ENCODE peak calls at places on chromosomes 12 and 14, in eight cellular contexts. One of them, this sample, is unnamed.
A peak's percentile ranks its signal among the peaks of the same experiment; 100 is the strongest.

GRCh38 chr14:51056431-51056830 is 38.5 kb downstream of the TRIM9 start:
- DNase-seq in right atrium auricular region: no peak
- DNase-seq in pancreas: no peak
- DNase-seq in bronchial epithelial cell: no peak
- DNase-seq in CD8-positive, alpha-beta memory T cell: no peak
- DNase-seq in fibroblast of mammary gland: no peak
- DNase-seq in left ventricle myocardium inferior: no peak
- DNase-seq in upper lobe of left lung: no peak
- DNase-seq in this sample: no peak

GRCh38 chr12:8996682-8997405 is 7.5 kb downstream of the KLRG1 start:
- DNase-seq in right atrium auricular region: no peak
- DNase-seq in pancreas: no peak
- DNase-seq in bronchial epithelial cell: peak; percentile 61
- DNase-seq in CD8-positive, alpha-beta memory T cell: no peak
- DNase-seq in fibroblast of mammary gland: peak; percentile 41
- DNase-seq in left ventricle myocardium inferior: no peak
- DNase-seq in upper lobe of left lung: no peak
- DNase-seq in this sample: no peak

GRCh38 chr12:25276199-25276937 is 25.6 kb upstream of the KRAS start:
- DNase-seq in right atrium auricular region: no peak
- DNase-seq in pancreas: peak; percentile 59
- DNase-seq in bronchial epithelial cell: peak; percentile 95
- DNase-seq in CD8-positive, alpha-beta memory T cell: no peak
- DNase-seq in fibroblast of mammary gland: peak; percentile 95
- DNase-seq in left ventricle myocardium inferior: no peak
- DNase-seq in upper lobe of left lung: peak; percentile 41
- DNase-seq in this sample: no peak

GRCh38 chr12:89183985-89184435 is 168.3 kb downstream of the DUSP6 start:
- DNase-seq in right atrium auricular region: peak; percentile 84
- DNase-seq in pancreas: no peak
- DNase-seq in bronchial epithelial cell: peak; percentile 87
- DNase-seq in CD8-positive, alpha-beta memory T cell: no peak
- DNase-seq in fibroblast of mammary gland: peak; percentile 97
- DNase-seq in left ventricle myocardium inferior: peak; percentile 41
- DNase-seq in upper lobe of left lung: peak; percentile 55
- DNase-seq in this sample: peak; percentile 91

GRCh38 chr12:51867796-51868428 is 19.4 kb upstream of the FIGNL2 start:
- DNase-seq in right atrium auricular region: no peak
- DNase-seq in pancreas: no peak
- DNase-seq in bronchial epithelial cell: no peak
- DNase-seq in CD8-positive, alpha-beta memory T cell: no peak
- DNase-seq in fibroblast of mammary gland: no peak
- DNase-seq in left ventricle myocardium inferior: no peak
- DNase-seq in upper lobe of left lung: no peak
- DNase-seq in this sample: no peak

GRCh38 chr14:23130875-23131274 is 11.8 kb upstream of the CEBPE start:
- DNase-seq in right atrium auricular region: no peak
- DNase-seq in pancreas: no peak
- DNase-seq in bronchial epithelial cell: no peak
- DNase-seq in CD8-positive, alpha-beta memory T cell: no peak
- DNase-seq in fibroblast of mammary gland: no peak
- DNase-seq in left ventricle myocardium inferior: no peak
- DNase-seq in upper lobe of left lung: peak; percentile 74
- DNase-seq in this sample: no peak

GRCh38 chr12:126792411-126792810 is 1474.6 kb upstream of the TMEM132C start:
- DNase-seq in right atrium auricular region: no peak
- DNase-seq in pancreas: no peak
- DNase-seq in bronchial epithelial cell: no peak
- DNase-seq in CD8-positive, alpha-beta memory T cell: no peak
- DNase-seq in fibroblast of mammary gland: no peak
- DNase-seq in left ventricle myocardium inferior: no peak
- DNase-seq in upper lobe of left lung: no peak
- DNase-seq in this sample: no peak

GRCh38 chr12:70243510-70244331 is 488 bp downstream of the CNOT2 start:
- DNase-seq in right atrium auricular region: no peak
- DNase-seq in pancreas: peak; percentile 70
- DNase-seq in bronchial epithelial cell: peak; percentile 33
- DNase-seq in CD8-positive, alpha-beta memory T cell: peak; percentile 66
- DNase-seq in fibroblast of mammary gland: peak; percentile 52
- DNase-seq in left ventricle myocardium inferior: peak; percentile 69
- DNase-seq in upper lobe of left lung: peak; percentile 75
- DNase-seq in this sample: no peak

GRCh38 chr12:97556201-97556824 is 93.7 kb downstream of the RMST start:
- DNase-seq in right atrium auricular region: no peak
- DNase-seq in pancreas: no peak
- DNase-seq in bronchial epithelial cell: peak; percentile 23
- DNase-seq in CD8-positive, alpha-beta memory T cell: no peak
- DNase-seq in fibroblast of mammary gland: peak; percentile 6
- DNase-seq in left ventricle myocardium inferior: peak; percentile 12
- DNase-seq in upper lobe of left lung: peak; percentile 73
- DNase-seq in this sample: no peak

GRCh38 chr14:104978774-104979691 is 859 bp upstream of the AHNAK2 start:
- DNase-seq in right atrium auricular region: no peak
- DNase-seq in pancreas: no peak
- DNase-seq in bronchial epithelial cell: no peak
- DNase-seq in CD8-positive, alpha-beta memory T cell: no peak
- DNase-seq in fibroblast of mammary gland: no peak
- DNase-seq in left ventricle myocardium inferior: no peak
- DNase-seq in upper lobe of left lung: no peak
- DNase-seq in this sample: no peak

GRCh38 chr14:34218866-34219265 is 243.2 kb downstream of the SPTSSA start:
- DNase-seq in right atrium auricular region: no peak
- DNase-seq in pancreas: no peak
- DNase-seq in bronchial epithelial cell: no peak
- DNase-seq in CD8-positive, alpha-beta memory T cell: no peak
- DNase-seq in fibroblast of mammary gland: no peak
- DNase-seq in left ventricle myocardium inferior: no peak
- DNase-seq in upper lobe of left lung: no peak
- DNase-seq in this sample: no peak

GRCh38 chr14:104290756-104291122 is 152.4 kb downstream of the KIF26A start:
- DNase-seq in right atrium auricular region: no peak
- DNase-seq in pancreas: peak; percentile 37
- DNase-seq in bronchial epithelial cell: no peak
- DNase-seq in CD8-positive, alpha-beta memory T cell: no peak
- DNase-seq in fibroblast of mammary gland: no peak
- DNase-seq in left ventricle myocardium inferior: peak; percentile 6
- DNase-seq in upper lobe of left lung: peak; percentile 13
- DNase-seq in this sample: no peak

GRCh38 chr12:98771811-98772752 is 127.0 kb downstream of the APAF1 start:
- DNase-seq in right atrium auricular region: no peak
- DNase-seq in pancreas: no peak
- DNase-seq in bronchial epithelial cell: no peak
- DNase-seq in CD8-positive, alpha-beta memory T cell: no peak
- DNase-seq in fibroblast of mammary gland: no peak
- DNase-seq in left ventricle myocardium inferior: no peak
- DNase-seq in upper lobe of left lung: no peak
- DNase-seq in this sample: no peak

GRCh38 chr12:126033746-126034145 is 968.5 kb downstream of the AACS start:
- DNase-seq in right atrium auricular region: no peak
- DNase-seq in pancreas: no peak
- DNase-seq in bronchial epithelial cell: no peak
- DNase-seq in CD8-positive, alpha-beta memory T cell: no peak
- DNase-seq in fibroblast of mammary gland: no peak
- DNase-seq in left ventricle myocardium inferior: no peak
- DNase-seq in upper lobe of left lung: no peak
- DNase-seq in this sample: no peak

GRCh38 chr14:100076133-100076532 is 10.9 kb downstream of the EVL start:
- DNase-seq in right atrium auricular region: no peak
- DNase-seq in pancreas: no peak
- DNase-seq in bronchial epithelial cell: peak; percentile 19
- DNase-seq in CD8-positive, alpha-beta memory T cell: no peak
- DNase-seq in fibroblast of mammary gland: peak; percentile 57
- DNase-seq in left ventricle myocardium inferior: no peak
- DNase-seq in upper lobe of left lung: peak; percentile 60
- DNase-seq in this sample: peak; percentile 77

GRCh38 chr14:79564371-79564770 is 646.9 kb downstream of the DIO2 start:
- DNase-seq in right atrium auricular region: no peak
- DNase-seq in pancreas: no peak
- DNase-seq in bronchial epithelial cell: no peak
- DNase-seq in CD8-positive, alpha-beta memory T cell: no peak
- DNase-seq in fibroblast of mammary gland: no peak
- DNase-seq in left ventricle myocardium inferior: no peak
- DNase-seq in upper lobe of left lung: no peak
- DNase-seq in this sample: no peak

GRCh38 chr14:20848316-20848954 is 42.8 kb upstream of the RNASE3 start:
- DNase-seq in right atrium auricular region: no peak
- DNase-seq in pancreas: no peak
- DNase-seq in bronchial epithelial cell: peak; percentile 86
- DNase-seq in CD8-positive, alpha-beta memory T cell: no peak
- DNase-seq in fibroblast of mammary gland: peak; percentile 72
- DNase-seq in left ventricle myocardium inferior: no peak
- DNase-seq in upper lobe of left lung: peak; percentile 47
- DNase-seq in this sample: no peak

GRCh38 chr14:90405101-90405500 is 8.3 kb downstream of the CALM1 start:
- DNase-seq in right atrium auricular region: no peak
- DNase-seq in pancreas: no peak
- DNase-seq in bronchial epithelial cell: no peak
- DNase-seq in CD8-positive, alpha-beta memory T cell: no peak
- DNase-seq in fibroblast of mammary gland: no peak
- DNase-seq in left ventricle myocardium inferior: no peak
- DNase-seq in upper lobe of left lung: no peak
- DNase-seq in this sample: no peak

GRCh38 chr14:42944284-42944683 is 1337.6 kb downstream of the LRFN5 start:
- DNase-seq in right atrium auricular region: no peak
- DNase-seq in pancreas: no peak
- DNase-seq in bronchial epithelial cell: no peak
- DNase-seq in CD8-positive, alpha-beta memory T cell: no peak
- DNase-seq in fibroblast of mammary gland: peak; percentile 47
- DNase-seq in left ventricle myocardium inferior: no peak
- DNase-seq in upper lobe of left lung: no peak
- DNase-seq in this sample: no peak

GRCh38 chr12:26978801-26979200 is 35.4 kb downstream of the TM7SF3 start:
- DNase-seq in right atrium auricular region: no peak
- DNase-seq in pancreas: no peak
- DNase-seq in bronchial epithelial cell: no peak
- DNase-seq in CD8-positive, alpha-beta memory T cell: no peak
- DNase-seq in fibroblast of mammary gland: no peak
- DNase-seq in left ventricle myocardium inferior: no peak
- DNase-seq in upper lobe of left lung: no peak
- DNase-seq in this sample: no peak

GRCh38 chr12:80353254-80353653 is 90.8 kb upstream of the PTPRQ start:
- DNase-seq in right atrium auricular region: no peak
- DNase-seq in pancreas: no peak
- DNase-seq in bronchial epithelial cell: peak; percentile 75
- DNase-seq in CD8-positive, alpha-beta memory T cell: no peak
- DNase-seq in fibroblast of mammary gland: peak; percentile 6
- DNase-seq in left ventricle myocardium inferior: no peak
- DNase-seq in upper lobe of left lung: no peak
- DNase-seq in this sample: no peak

GRCh38 chr14:104984056-104984894 is 1.3 kb upstream of the CLBA1 start:
- DNase-seq in right atrium auricular region: no peak
- DNase-seq in pancreas: no peak
- DNase-seq in bronchial epithelial cell: no peak
- DNase-seq in CD8-positive, alpha-beta memory T cell: no peak
- DNase-seq in fibroblast of mammary gland: no peak
- DNase-seq in left ventricle myocardium inferior: no peak
- DNase-seq in upper lobe of left lung: no peak
- DNase-seq in this sample: no peak

GRCh38 chr14:94173471-94173884 is 644 bp upstream of the PPP4R4 start:
- DNase-seq in right atrium auricular region: no peak
- DNase-seq in pancreas: no peak
- DNase-seq in bronchial epithelial cell: no peak
- DNase-seq in CD8-positive, alpha-beta memory T cell: no peak
- DNase-seq in fibroblast of mammary gland: no peak
- DNase-seq in left ventricle myocardium inferior: no peak
- DNase-seq in upper lobe of left lung: peak; percentile 43
- DNase-seq in this sample: no peak

DNA sequence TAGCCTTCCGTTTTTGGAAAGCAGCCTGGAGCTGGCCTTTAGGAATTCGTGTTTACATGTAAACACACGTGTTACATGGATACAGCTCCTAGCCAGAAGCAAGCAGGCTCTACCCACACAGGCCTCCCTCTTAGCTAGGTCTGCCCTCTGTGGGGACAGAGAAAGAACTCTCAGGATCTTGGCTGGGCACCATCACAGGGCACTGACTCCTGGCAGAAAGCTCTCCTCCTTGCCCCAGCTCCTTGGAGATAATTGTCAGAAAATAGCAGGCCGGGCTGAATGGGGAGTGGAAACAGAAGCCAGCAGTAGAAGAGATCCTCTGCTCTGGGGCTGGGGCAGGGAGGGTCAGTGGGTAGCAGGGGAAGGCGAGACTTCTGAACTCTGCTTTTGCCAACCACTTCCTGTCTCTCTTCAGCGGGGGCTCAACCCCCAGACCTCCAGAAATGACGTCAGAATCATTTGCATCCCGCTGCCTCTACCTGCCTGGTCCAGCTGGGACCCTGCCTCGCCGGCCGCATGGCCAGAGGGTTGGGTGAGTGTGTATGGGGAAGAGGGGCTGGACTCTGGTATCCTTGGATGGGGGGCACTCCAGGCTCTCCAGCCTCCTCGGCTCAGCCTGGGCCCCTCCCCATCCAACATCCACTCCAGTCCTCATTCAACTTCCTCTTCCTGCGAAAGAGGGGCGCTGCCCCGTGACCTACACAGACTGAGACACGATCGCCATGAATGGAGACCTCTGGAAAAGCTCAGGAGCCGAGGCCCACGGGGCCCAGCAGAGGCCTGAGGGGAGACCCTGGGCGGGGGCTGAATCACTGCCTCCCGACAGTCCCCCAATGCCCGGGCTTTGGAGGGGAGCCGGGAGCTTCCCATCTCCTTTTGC is 650 bp upstream of the HOXC4 start:
- DNase-seq in right atrium auricular region: no peak
- DNase-seq in pancreas: no peak
- DNase-seq in bronchial epithelial cell: no peak
- DNase-seq in CD8-positive, alpha-beta memory T cell: peak; percentile 21
- DNase-seq in fibroblast of mammary gland: peak; percentile 66
- DNase-seq in left ventricle myocardium inferior: no peak
- DNase-seq in upper lobe of left lung: no peak
- DNase-seq in this sample: no peak
- H3K4me3 ChIP-seq in right atrium auricular region: peak overlapping the region; percentile 32
- H3K4me3 ChIP-seq in pancreas: peak overlapping the region; percentile 38
- H3K4me3 ChIP-seq in bronchial epithelial cell: no peak overlapping the region
- H3K4me3 ChIP-seq in CD8-positive, alpha-beta memory T cell: peak overlapping the region; percentile 78
- H3K4me3 ChIP-seq in fibroblast of mammary gland: peak overlapping the region; percentile 76
- H3K4me3 ChIP-seq in left ventricle myocardium inferior: peak overlapping the region; percentile 58
- H3K4me3 ChIP-seq in upper lobe of left lung: peak overlapping the region; percentile 27
- H3K4me3 ChIP-seq in this sample: peak overlapping the region; percentile 33

GRCh38 chr12:1796515-1797010 is 23.8 kb upstream of the LRTM2 start:
- DNase-seq in right atrium auricular region: peak; percentile 67
- DNase-seq in pancreas: peak; percentile 56
- DNase-seq in bronchial epithelial cell: no peak
- DNase-seq in CD8-positive, alpha-beta memory T cell: peak; percentile 34
- DNase-seq in fibroblast of mammary gland: peak; percentile 19
- DNase-seq in left ventricle myocardium inferior: no peak
- DNase-seq in upper lobe of left lung: peak; percentile 55
- DNase-seq in this sample: no peak
- H3K4me3 ChIP-seq in right atrium auricular region: peak overlapping the region; percentile 40
- H3K4me3 ChIP-seq in pancreas: peak overlapping the region; percentile 53
- H3K4me3 ChIP-seq in bronchial epithelial cell: peak overlapping the region; percentile 75
- H3K4me3 ChIP-seq in CD8-positive, alpha-beta memory T cell: peak overlapping the region; percentile 88
- H3K4me3 ChIP-seq in fibroblast of mammary gland: peak overlapping the region; percentile 55
- H3K4me3 ChIP-seq in left ventricle myocardium inferior: peak overlapping the region; percentile 80
- H3K4me3 ChIP-seq in upper lobe of left lung: peak overlapping the region; percentile 81
- H3K4me3 ChIP-seq in this sample: peak overlapping the region; percentile 65

GRCh38 chr12:100708591-100708990 is 86.0 kb upstream of the ANO4 start:
- DNase-seq in right atrium auricular region: no peak
- DNase-seq in pancreas: no peak
- DNase-seq in bronchial epithelial cell: no peak
- DNase-seq in CD8-positive, alpha-beta memory T cell: no peak
- DNase-seq in fibroblast of mammary gland: no peak
- DNase-seq in left ventricle myocardium inferior: no peak
- DNase-seq in upper lobe of left lung: no peak
- DNase-seq in this sample: no peak
- H3K4me3 ChIP-seq in right atrium auricular region: no peak overlapping the region
- H3K4me3 ChIP-seq in pancreas: no peak overlapping the region
- H3K4me3 ChIP-seq in bronchial epithelial cell: no peak overlapping the region
- H3K4me3 ChIP-seq in CD8-positive, alpha-beta memory T cell: no peak overlapping the region
- H3K4me3 ChIP-seq in fibroblast of mammary gland: no peak overlapping the region
- H3K4me3 ChIP-seq in left ventricle myocardium inferior: no peak overlapping the region
- H3K4me3 ChIP-seq in upper lobe of left lung: no peak overlapping the region
- H3K4me3 ChIP-seq in this sample: no peak overlapping the region

GRCh38 chr12:2894961-2895360 is 4.3 kb downstream of the TULP3 start:
- DNase-seq in right atrium auricular region: no peak
- DNase-seq in pancreas: no peak
- DNase-seq in bronchial epithelial cell: no peak
- DNase-seq in CD8-positive, alpha-beta memory T cell: no peak
- DNase-seq in fibroblast of mammary gland: no peak
- DNase-seq in left ventricle myocardium inferior: no peak
- DNase-seq in upper lobe of left lung: no peak
- DNase-seq in this sample: no peak
- H3K4me3 ChIP-seq in right atrium auricular region: no peak overlapping the region
- H3K4me3 ChIP-seq in pancreas: no peak overlapping the region
- H3K4me3 ChIP-seq in bronchial epithelial cell: no peak overlapping the region
- H3K4me3 ChIP-seq in CD8-positive, alpha-beta memory T cell: no peak overlapping the region
- H3K4me3 ChIP-seq in fibroblast of mammary gland: no peak overlapping the region
- H3K4me3 ChIP-seq in left ventricle myocardium inferior: no peak overlapping the region
- H3K4me3 ChIP-seq in upper lobe of left lung: no peak overlapping the region
- H3K4me3 ChIP-seq in this sample: no peak overlapping the region